ENCODE peak calls at places on chromosomes 7 and 10, in six cellular contexts. O, R, T, H, D and G are unnamed samples.

GRCh38 chr7:157829491-157829890 is 492.7 kb downstream of the DNAJB6 start:
- DNase-seq in O (no peak), R (no peak), T (no peak), H (no peak), D (no peak), G (no peak)

GRCh38 chr10:79396587-79396986 is 48.8 kb downstream of the ZCCHC24 start:
- DNase-seq in O (no peak), R (no peak), T (no peak), H (no peak), D (no peak), G (no peak)

GRCh38 chr7:101563198-101563901 is 65.7 kb downstream of the MYL10 start:
- DNase-seq in O (no peak), R (no peak), T (no peak), H (no peak), D (no peak), G (no peak)

GRCh38 chr10:118330295-118331076 is 11.6 kb downstream of the FAM204A start:
- DNase-seq in O (no peak), R (no peak), T (no peak), H (no peak), D (no peak), G (no peak)

GRCh38 chr7:132977234-132977633 is 104.7 kb downstream of the CHCHD3 start:
- DNase-seq in O (no peak), R (no peak), T (no peak), H (no peak), D (peak; percentile 25), G (no peak)

GRCh38 chr10:28973309-28973972 is 296.1 kb downstream of the BAMBI start:
- DNase-seq in O (no peak), R (no peak), T (no peak), H (no peak), D (no peak), G (no peak)

GRCh38 chr7:43141091-43141490 is 28.6 kb downstream of the HECW1 start:
- DNase-seq in O (no peak), R (no peak), T (no peak), H (no peak), D (peak; percentile 83), G (no peak)

GRCh38 chr10:8594176-8594575 is 539.7 kb downstream of the GATA3 start:
- DNase-seq in O (no peak), R (no peak), T (peak; percentile 48), H (no peak), D (no peak), G (no peak)

GRCh38 chr10:131311661-131312260 is at the start of gene TCERG1L:
- DNase-seq in O (no peak), R (no peak), T (no peak), H (peak; percentile 62), D (no peak), G (no peak)

GRCh38 chr7:139950881-139951525 is 111.7 kb downstream of the PARP12 start:
- DNase-seq in O (no peak), R (no peak), T (no peak), H (no peak), D (no peak), G (no peak)

GRCh38 chr10:9596368-9596920 is 1421.2 kb upstream of the CELF2 start:
- DNase-seq in O (no peak), R (no peak), T (no peak), H (no peak), D (peak; percentile 13), G (no peak)

GRCh38 chr10:59311025-59311424 is 51.3 kb downstream of the FAM13C start:
- DNase-seq in O (no peak), R (no peak), T (no peak), H (no peak), D (no peak), G (no peak)

GRCh38 chr10:33010132-33011037 is 52.4 kb upstream of the ITGB1 start:
- DNase-seq in O (no peak), R (no peak), T (no peak), H (peak; percentile 54), D (peak; percentile 84), G (no peak)

GRCh38 chr10:99432047-99432446 is 1.6 kb upstream of the GOT1 start:
- DNase-seq in O (no peak), R (no peak), T (no peak), H (no peak), D (no peak), G (no peak)

GRCh38 chr10:99433378-99434020 is 3.1 kb upstream of the GOT1 start:
- DNase-seq in O (no peak), R (no peak), T (no peak), H (no peak), D (peak; percentile 32), G (no peak)

GRCh38 chr10:99438890-99439289 is 8.5 kb upstream of the GOT1 start:
- DNase-seq in O (no peak), R (no peak), T (no peak), H (no peak), D (no peak), G (no peak)

GRCh38 chr10:99432881-99433280 is 2.5 kb upstream of the GOT1 start:
- DNase-seq in O (no peak), R (no peak), T (no peak), H (no peak), D (no peak), G (no peak)

GRCh38 chr10:99435986-99436633 is 5.7 kb upstream of the GOT1 start:
- DNase-seq in O (no peak), R (no peak), T (no peak), H (peak; percentile 76), D (peak; percentile 73), G (no peak)
- TF ChIP-seq CTCF in O (peak; percentile 67), R (peak; percentile 37), T (peak; percentile 34), H (peak; percentile 69), D (peak; percentile 56), G (peak; percentile 49)

DNA sequence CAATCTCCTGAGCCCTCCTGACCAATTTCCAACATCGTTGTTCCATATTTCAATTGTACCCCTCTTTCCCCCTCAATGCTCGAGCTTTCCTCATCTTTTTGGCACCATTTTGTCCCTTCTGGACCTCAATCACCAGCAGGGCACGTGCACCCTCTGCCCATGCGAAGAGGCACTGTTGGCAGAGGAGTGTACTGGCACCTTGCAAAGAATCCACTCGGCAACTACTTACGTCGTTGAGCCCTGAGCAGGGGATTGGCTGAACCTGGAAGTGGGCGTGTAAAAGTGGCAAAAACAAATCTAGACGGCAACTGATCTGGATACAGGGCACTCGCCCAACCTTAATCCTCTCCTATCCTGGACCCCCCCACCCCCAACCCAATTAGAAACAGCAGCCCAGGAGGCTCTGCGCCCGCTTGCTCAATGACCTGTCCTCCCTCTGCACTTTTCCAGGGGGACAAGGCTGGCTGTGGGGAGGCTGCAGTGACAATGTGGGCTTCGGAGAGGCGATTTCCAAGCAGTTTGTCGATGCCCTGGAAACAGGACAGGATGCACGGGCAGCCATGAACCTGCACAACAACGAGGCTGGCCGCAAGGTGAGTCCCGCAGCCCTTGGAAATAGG is 18.8 kb downstream of the WNT8B start:
- DNase-seq in O (peak; percentile 79), R (peak; percentile 51), T (peak; percentile 88), H (peak; percentile 85), D (peak; percentile 88), G (peak; percentile 85)
- TF ChIP-seq CTCF in O (no peak), R (no peak), T (peak; percentile 10), H (no peak), D (no peak), G (no peak)

GRCh38 chr7:64888561-64888900 is 14.5 kb upstream of the ZNF273 start:
- DNase-seq in O (no peak), R (no peak), T (no peak), H (no peak), D (peak; percentile 27), G (no peak)

GRCh38 chr7:64888901-64889685 is 14.0 kb upstream of the ZNF273 start:
- DNase-seq in O (peak; percentile 36), R (no peak), T (peak; percentile 18), H (no peak), D (no peak), G (no peak)

GRCh38 chr7:64886956-64887545 is 16.0 kb upstream of the ZNF273 start:
- DNase-seq in O (no peak), R (no peak), T (peak; percentile 11), H (no peak), D (no peak), G (no peak)

GRCh38 chr7:64889686-64890162 is 13.3 kb upstream of the ZNF273 start:
- DNase-seq in O (no peak), R (no peak), T (no peak), H (no peak), D (no peak), G (no peak)

DNA sequence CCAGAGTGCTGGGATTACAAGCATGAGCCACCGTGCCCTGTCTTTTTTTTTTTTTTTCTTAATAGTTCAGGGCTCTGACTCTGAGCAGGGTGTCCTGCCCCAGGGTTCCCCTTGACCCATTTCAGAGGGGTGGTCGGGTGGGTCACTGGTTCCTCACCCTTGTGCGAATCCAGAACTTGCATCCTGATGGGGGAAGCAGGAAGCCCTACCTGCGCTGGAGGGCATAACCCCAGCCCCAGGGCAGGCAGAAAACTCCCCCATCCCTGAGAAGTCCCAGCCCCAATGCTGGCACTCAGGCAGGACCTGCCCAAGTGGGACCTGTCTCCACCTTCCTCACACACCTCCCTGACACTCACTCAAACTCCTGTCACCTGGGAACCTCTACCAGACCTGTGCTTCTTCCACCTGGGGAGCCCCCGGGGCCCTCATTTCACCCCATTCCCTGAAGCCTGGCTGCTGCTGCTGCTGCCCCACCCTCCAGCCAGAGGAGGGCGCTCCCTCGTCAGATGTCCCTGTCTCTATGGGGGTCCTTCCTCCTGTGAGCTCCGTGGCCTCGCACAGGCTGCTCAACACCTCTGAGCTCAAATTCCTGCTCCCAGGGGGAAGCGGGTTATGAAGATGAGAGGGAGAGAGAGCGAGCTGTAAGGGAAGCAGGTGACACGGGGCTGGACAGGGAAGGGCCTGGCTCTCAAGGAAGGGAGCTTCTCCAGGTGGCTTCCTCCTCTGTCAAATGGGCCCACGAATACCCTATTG is 15.1 kb upstream of the ZNF273 start:
- DNase-seq in O (peak; percentile 31), R (no peak), T (peak; percentile 12), H (no peak), D (peak; percentile 24), G (peak; percentile 14)
- TF ChIP-seq CTCF in O (peak; percentile 54), R (no peak), T (no peak), H (peak; percentile 31), D (peak; percentile 60), G (peak; percentile 15)

GRCh38 chr10:111207525-111207924 is 130.7 kb downstream of the ADRA2A start:
- DNase-seq in O (no peak), R (no peak), T (no peak), H (no peak), D (no peak), G (no peak)
- TF ChIP-seq CTCF in O (peak; percentile 19), R (no peak), T (peak; percentile 16), H (no peak), D (no peak), G (peak; percentile 17)

DNA sequence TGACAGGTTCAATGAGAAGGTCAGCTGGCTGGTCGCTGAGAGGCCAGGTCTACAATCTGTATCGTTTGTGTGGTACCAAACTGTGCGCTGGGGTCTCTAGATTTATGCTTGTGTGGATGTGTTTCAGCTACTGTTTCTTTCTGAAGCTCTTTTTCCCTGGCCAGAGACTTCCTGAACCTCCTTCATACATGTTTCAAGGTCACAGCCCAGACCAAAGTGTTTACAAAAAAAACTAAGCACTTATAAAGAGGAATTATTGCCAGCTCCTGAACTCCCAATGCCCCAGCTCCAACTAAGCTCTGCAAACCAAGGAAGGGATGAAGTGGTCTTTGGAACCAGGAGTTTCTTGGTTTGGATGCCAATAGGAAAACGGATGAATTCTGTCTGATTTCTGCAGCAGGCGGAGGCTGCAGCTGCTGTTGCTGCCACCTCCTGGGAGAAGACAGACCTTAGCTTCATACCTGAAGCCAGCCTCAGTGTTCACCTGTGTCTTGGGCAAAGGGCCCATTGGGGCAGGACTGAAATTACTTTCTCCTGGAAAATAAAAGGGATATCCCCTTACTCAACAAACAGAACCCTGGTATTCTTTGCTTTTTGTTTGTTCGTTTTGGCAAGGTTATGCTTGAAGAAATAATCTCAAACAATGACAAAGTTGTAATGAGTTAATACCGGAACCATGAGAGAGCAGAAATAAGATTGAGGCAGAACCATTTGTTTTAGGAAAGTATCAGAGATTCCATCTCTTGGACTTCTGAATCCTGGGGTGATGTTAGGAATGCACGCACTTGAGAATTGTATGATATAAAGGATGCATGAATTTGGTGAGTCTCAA is 24.6 kb upstream of the MKLN1 start:
- DNase-seq in O (no peak), R (no peak), T (peak; percentile 24), H (peak; percentile 43), D (peak; percentile 61), G (no peak)
- TF ChIP-seq CTCF in O (peak; percentile 60), R (peak; percentile 39), T (peak; percentile 44), H (peak; percentile 50), D (peak; percentile 82), G (peak; percentile 50)